ENCODE peak calls at places on chromosomes 6 and 20, in six cellular contexts. G is kidney, V is Right ventricle myocardium superior, Y is psoas muscle, O is Calu3, H is NB4. L is an unnamed sample.
A peak's percentile ranks its signal among the peaks of the same experiment; 100 is the strongest.

GRCh38 chr6:17473554-17473953 is 80.2 kb downstream of the CAP2 start:
- DNase-seq in G (no peak), V (no peak), Y (no peak), O (no peak), H (no peak), L (no peak)

GRCh38 chr6:111011360-111012142 is 29.7 kb downstream of the RPF2 start:
- DNase-seq in G (no peak), V (no peak), Y (no peak), O (peak; percentile 8), H (peak; percentile 67), L (peak; percentile 42)

GRCh38 chr6:138346302-138347195 is 31.2 kb upstream of the SMIM28 start:
- DNase-seq in G (no peak), V (no peak), Y (no peak), O (no peak), H (no peak), L (no peak)

GRCh38 chr6:170129691-170130171 is 161.1 kb downstream of the DLL1 start:
- DNase-seq in G (peak; percentile 84), V (peak; percentile 89), Y (peak; percentile 65), O (peak; percentile 70), H (no peak), L (no peak)

GRCh38 chr6:41122918-41123317 is 31.2 kb downstream of the TREML1 start:
- DNase-seq in G (no peak), V (no peak), Y (no peak), O (no peak), H (no peak), L (no peak)

GRCh38 chr20:52405417-52405816 is 213.8 kb upstream of the ZFP64 start:
- DNase-seq in G (no peak), V (no peak), Y (no peak), O (no peak), H (peak; percentile 50), L (no peak)

GRCh38 chr20:48691523-48691922 is 136.3 kb downstream of the PREX1 start:
- DNase-seq in G (no peak), V (no peak), Y (no peak), O (no peak), H (no peak), L (no peak)

GRCh38 chr20:36104856-36105255 is 49.7 kb upstream of the EPB41L1 start:
- DNase-seq in G (no peak), V (no peak), Y (no peak), O (no peak), H (no peak), L (no peak)

GRCh38 chr20:48813446-48813747 is 14.4 kb downstream of the PREX1 start:
- DNase-seq in G (no peak), V (no peak), Y (no peak), O (no peak), H (no peak), L (no peak)

GRCh38 chr6:53984163-53984562 is 127.1 kb upstream of the MLIP start:
- DNase-seq in G (no peak), V (no peak), Y (peak; percentile 18), O (peak; percentile 56), H (peak; percentile 4), L (no peak)

GRCh38 chr6:163179721-163180120 is 234.8 kb upstream of the QKI start:
- DNase-seq in G (no peak), V (no peak), Y (no peak), O (no peak), H (no peak), L (no peak)

GRCh38 chr6:75098709-75099108 is 107.1 kb downstream of the COL12A1 start:
- DNase-seq in G (peak; percentile 81), V (peak; percentile 70), Y (peak; percentile 56), O (peak; percentile 49), H (peak; percentile 11), L (no peak)

GRCh38 chr6:158467923-158468322 is 92.0 kb upstream of the TMEM181 start:
- DNase-seq in G (no peak), V (no peak), Y (no peak), O (no peak), H (no peak), L (no peak)

GRCh38 chr6:74356385-74356784 is 660.4 kb downstream of the CD109 start:
- DNase-seq in G (no peak), V (no peak), Y (no peak), O (no peak), H (no peak), L (no peak)

GRCh38 chr20:46552460-46553420 is 2.3 kb upstream of the OCSTAMP start:
- DNase-seq in G (no peak), V (no peak), Y (no peak), O (no peak), H (peak; percentile 94), L (peak; percentile 82)

L was measured in Jurkat, Clone E6-1.